ENCODE peak calls at places on chromosomes 6 and 20, in nine cellular contexts. One of them, this sample, is unnamed.

GRCh38 chr6:133312006-133312405 is 70.8 kb downstream of the EYA4 start:
- DNase-seq in NT2/D1: no peak
- DNase-seq in RKO: no peak
- DNase-seq in GM13976: no peak
- DNase-seq in stomach: no peak
- DNase-seq in HTR-8/SVneo: no peak
- DNase-seq in fibroblast of pulmonary artery: no peak
- DNase-seq in endothelial cell: no peak
- DNase-seq in Calu3: no peak
- DNase-seq in this sample: no peak

GRCh38 chr20:46040902-46041535 is 12.0 kb downstream of the SLC12A5 start:
- DNase-seq in NT2/D1: peak; percentile 52
- DNase-seq in RKO: peak; percentile 61
- DNase-seq in GM13976: peak; percentile 71
- DNase-seq in stomach: peak; percentile 29
- DNase-seq in HTR-8/SVneo: peak; percentile 89
- DNase-seq in fibroblast of pulmonary artery: peak; percentile 53
- DNase-seq in endothelial cell: peak; percentile 82
- DNase-seq in Calu3: peak; percentile 77
- DNase-seq in this sample: peak; percentile 47

GRCh38 chr6:139230421-139230840 is 61.4 kb downstream of the TXLNB start:
- DNase-seq in NT2/D1: no peak
- DNase-seq in RKO: no peak
- DNase-seq in GM13976: no peak
- DNase-seq in stomach: no peak
- DNase-seq in HTR-8/SVneo: no peak
- DNase-seq in fibroblast of pulmonary artery: peak; percentile 45
- DNase-seq in endothelial cell: no peak
- DNase-seq in Calu3: no peak
- DNase-seq in this sample: no peak

GRCh38 chr6:63527658-63528514 is 44.4 kb upstream of the LOC128125822 start:
- DNase-seq in NT2/D1: no peak
- DNase-seq in RKO: peak; percentile 79
- DNase-seq in GM13976: no peak
- DNase-seq in stomach: peak; percentile 93
- DNase-seq in HTR-8/SVneo: peak; percentile 92
- DNase-seq in fibroblast of pulmonary artery: peak; percentile 92
- DNase-seq in endothelial cell: no peak
- DNase-seq in Calu3: peak; percentile 71
- DNase-seq in this sample: peak; percentile 99

GRCh38 chr20:62739581-62740285 is 31.1 kb downstream of the NTSR1 start:
- DNase-seq in NT2/D1: no peak
- DNase-seq in RKO: peak; percentile 89
- DNase-seq in GM13976: no peak
- DNase-seq in stomach: no peak
- DNase-seq in HTR-8/SVneo: no peak
- DNase-seq in fibroblast of pulmonary artery: no peak
- DNase-seq in endothelial cell: no peak
- DNase-seq in Calu3: peak; percentile 59
- DNase-seq in this sample: no peak

GRCh38 chr6:53982361-53983050 is 128.7 kb upstream of the MLIP start:
- DNase-seq in NT2/D1: no peak
- DNase-seq in RKO: peak; percentile 21
- DNase-seq in GM13976: no peak
- DNase-seq in stomach: no peak
- DNase-seq in HTR-8/SVneo: no peak
- DNase-seq in fibroblast of pulmonary artery: no peak
- DNase-seq in endothelial cell: no peak
- DNase-seq in Calu3: no peak
- DNase-seq in this sample: no peak

GRCh38 chr6:154805288-154805911 is 72.2 kb downstream of the SCAF8 start:
- DNase-seq in NT2/D1: no peak
- DNase-seq in RKO: peak; percentile 74
- DNase-seq in GM13976: peak; percentile 31
- DNase-seq in stomach: no peak
- DNase-seq in HTR-8/SVneo: peak; percentile 26
- DNase-seq in fibroblast of pulmonary artery: peak; percentile 82
- DNase-seq in endothelial cell: no peak
- DNase-seq in Calu3: no peak
- DNase-seq in this sample: peak; percentile 43

GRCh38 chr6:71349395-71349794 is 60.8 kb downstream of the OGFRL1 start:
- DNase-seq in NT2/D1: no peak
- DNase-seq in RKO: peak; percentile 65
- DNase-seq in GM13976: no peak
- DNase-seq in stomach: no peak
- DNase-seq in HTR-8/SVneo: no peak
- DNase-seq in fibroblast of pulmonary artery: peak; percentile 73
- DNase-seq in endothelial cell: no peak
- DNase-seq in Calu3: no peak
- DNase-seq in this sample: peak; percentile 2

GRCh38 chr20:63498950-63499332 is at the start of gene EEF1A2:
- DNase-seq in NT2/D1: no peak
- DNase-seq in RKO: no peak
- DNase-seq in GM13976: no peak
- DNase-seq in stomach: peak; percentile 60
- DNase-seq in HTR-8/SVneo: peak; percentile 75
- DNase-seq in fibroblast of pulmonary artery: no peak
- DNase-seq in endothelial cell: no peak
- DNase-seq in Calu3: peak; percentile 73
- DNase-seq in this sample: no peak

GRCh38 chr6:136927313-136927712 is 5.2 kb downstream of the SLC35D3 start:
- DNase-seq in NT2/D1: no peak
- DNase-seq in RKO: peak; percentile 27
- DNase-seq in GM13976: peak; percentile 61
- DNase-seq in stomach: no peak
- DNase-seq in HTR-8/SVneo: peak; percentile 48
- DNase-seq in fibroblast of pulmonary artery: peak; percentile 15
- DNase-seq in endothelial cell: peak; percentile 48
- DNase-seq in Calu3: peak; percentile 37
- DNase-seq in this sample: peak; percentile 10

GRCh38 chr6:116087437-116088027 is 13.1 kb upstream of the NT5DC1 start:
- DNase-seq in NT2/D1: no peak
- DNase-seq in RKO: no peak
- DNase-seq in GM13976: no peak
- DNase-seq in stomach: no peak
- DNase-seq in HTR-8/SVneo: peak; percentile 14
- DNase-seq in fibroblast of pulmonary artery: peak; percentile 29
- DNase-seq in endothelial cell: no peak
- DNase-seq in Calu3: no peak
- DNase-seq in this sample: no peak

GRCh38 chr6:89436226-89436625 is 3.3 kb downstream of the ANKRD6 start:
- DNase-seq in NT2/D1: no peak
- DNase-seq in RKO: no peak
- DNase-seq in GM13976: no peak
- DNase-seq in stomach: no peak
- DNase-seq in HTR-8/SVneo: no peak
- DNase-seq in fibroblast of pulmonary artery: peak; percentile 41
- DNase-seq in endothelial cell: no peak
- DNase-seq in Calu3: no peak
- DNase-seq in this sample: no peak